ENCODE peak calls at places on chromosome 20, in four cellular contexts. N is GM13977, T is fibroblast of pulmonary artery, B is foreskin fibroblast. R is an unnamed sample.

GRCh38 chr20:58514321-58515239 is 619 bp downstream of the APCDD1L start:
- DNase-seq in N (no peak), B (peak; percentile 26), T (no peak), R (no peak)

GRCh38 chr20:40961686-40962640 is 66.7 kb upstream of the TOP1 start:
- DNase-seq in B (peak; percentile 58), N (no peak), T (peak; percentile 11), R (no peak)

GRCh38 chr20:42530855-42531674 is 658.6 kb downstream of the PTPRT start:
- DNase-seq in N (peak; percentile 18), T (peak; percentile 3), B (no peak), R (peak; percentile 38)

GRCh38 chr20:53077373-53078205 is 105.4 kb downstream of the TSHZ2 start:
- DNase-seq in T (peak; percentile 64), B (no peak), N (no peak), R (no peak)

GRCh38 chr20:4521170-4521968 is 200.3 kb upstream of the PRND start:
- DNase-seq in N (no peak), T (no peak), B (no peak), R (no peak)

GRCh38 chr20:24631173-24631505 is 161.7 kb downstream of the SYNDIG1 start:
- DNase-seq in B (no peak), N (no peak), T (no peak), R (no peak)

GRCh38 chr20:2330090-2330695 is 34.4 kb downstream of the TGM3 start:
- DNase-seq in B (no peak), T (no peak), N (no peak), R (no peak)

GRCh38 chr20:5480824-5481600 is 164.3 kb upstream of the PROKR2 start:
- DNase-seq in N (no peak), B (no peak), T (no peak), R (no peak)

GRCh38 chr20:47318027-47318595 is 38.4 kb downstream of the ZMYND8 start:
- DNase-seq in T (peak; percentile 91), N (no peak), B (peak; percentile 92), R (no peak)

GRCh38 chr20:33105336-33105924 is 26.0 kb downstream of the BPIFB4 start:
- DNase-seq in T (no peak), B (no peak), N (no peak), R (no peak)

GRCh38 chr20:36320261-36320897 is 14.2 kb downstream of the DLGAP4 start:
- DNase-seq in N (no peak), B (no peak), T (no peak), R (no peak)

DNA sequence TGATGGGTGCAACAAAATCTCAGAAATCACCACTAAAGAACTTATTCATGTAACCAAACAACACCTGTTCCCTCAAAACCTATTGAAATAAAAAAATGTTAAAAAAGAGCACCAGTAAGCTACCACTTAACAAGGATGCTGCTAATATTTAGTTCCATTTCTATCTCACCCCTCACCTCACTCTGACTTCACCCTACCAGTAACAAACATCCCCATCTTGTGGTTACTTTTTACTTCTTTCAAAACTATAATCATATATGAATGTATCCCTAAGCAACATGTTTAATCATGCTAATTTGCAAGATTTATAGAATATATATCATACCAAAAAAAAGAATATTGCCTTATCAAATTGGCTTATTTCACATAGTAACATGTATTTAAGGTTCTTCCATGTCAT is 27.4 kb upstream of the SLC24A3 start:
- DNase-seq in N (no peak), T (no peak), B (no peak), R (no peak)
- TF ChIP-seq CTCF in N (no peak), T (no peak), B (no peak), R (no peak)

DNA sequence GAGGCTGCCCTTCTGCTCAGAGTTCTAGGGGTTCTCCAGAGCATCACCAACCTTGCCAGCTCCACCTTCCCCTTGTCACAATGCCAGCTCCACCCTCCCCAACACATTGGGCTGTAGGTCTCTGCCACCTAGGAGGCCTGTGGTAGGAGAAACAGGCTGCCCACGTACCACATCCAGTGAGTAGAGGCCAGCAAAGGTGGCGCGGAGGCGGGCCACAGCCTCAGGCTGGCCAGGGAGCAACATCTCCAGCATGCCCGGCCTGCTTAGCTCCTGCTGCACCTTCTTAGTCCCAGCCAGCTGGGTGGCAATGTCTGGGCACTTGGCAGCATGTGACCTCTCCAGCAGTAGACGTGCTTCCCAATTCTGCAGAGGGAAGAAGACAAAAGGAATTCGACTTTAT is 23.8 kb downstream of the GSS start:
- DNase-seq in T (no peak), B (no peak), N (no peak), R (no peak)
- TF ChIP-seq CTCF in T (no peak), B (no peak), N (no peak), R (no peak)

GRCh38 chr20:39691151-39691862 is 729.2 kb downstream of the DHX35 start:
- DNase-seq in T (no peak), N (no peak), B (peak; percentile 15), R (no peak)
- TF ChIP-seq CTCF in T (no peak), N (no peak), B (no peak), R (no peak)

GRCh38 chr20:64228751-64229518 is 26.6 kb upstream of the PCMTD2 start:
- DNase-seq in T (no peak), N (no peak), B (no peak), R (no peak)
- TF ChIP-seq CTCF in T (no peak), N (no peak), B (no peak), R (no peak)

DNA sequence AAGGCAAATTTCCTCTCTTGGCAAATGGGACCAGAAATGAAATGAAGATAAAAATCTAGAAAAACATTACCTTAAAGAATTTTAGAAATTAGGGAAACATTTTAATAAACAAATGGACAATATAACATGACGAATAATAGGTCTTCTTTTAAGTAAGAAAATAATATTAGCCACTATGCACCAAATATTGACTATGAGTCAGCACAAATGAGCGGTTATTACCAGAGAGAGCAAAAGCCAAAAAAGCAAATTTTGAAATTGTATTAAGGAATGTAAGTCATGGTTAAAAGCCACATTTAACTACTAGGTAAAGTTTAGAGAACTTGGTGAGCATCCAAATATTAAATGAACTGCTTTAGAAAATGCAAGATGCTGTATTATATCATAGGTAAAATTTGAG is 376.6 kb upstream of the JAG1 start:
- DNase-seq in B (no peak), N (no peak), T (no peak), R (no peak)
- TF ChIP-seq CTCF in B (no peak), N (no peak), T (no peak), R (no peak)

GRCh38 chr20:52056203-52057062 is 135.1 kb downstream of the ZFP64 start:
- DNase-seq in B (peak; percentile 91), T (peak; percentile 86), N (no peak), R (no peak)

GRCh38 chr20:52064936-52065335 is 126.6 kb downstream of the ZFP64 start:
- DNase-seq in N (no peak), T (no peak), B (no peak), R (no peak)

GRCh38 chr20:52062452-52063209 is 128.9 kb downstream of the ZFP64 start:
- DNase-seq in T (no peak), N (no peak), B (no peak), R (no peak)

GRCh38 chr20:52060794-52061714 is 130.5 kb downstream of the ZFP64 start:
- DNase-seq in T (peak; percentile 61), N (no peak), B (peak; percentile 51), R (no peak)
- TF ChIP-seq CTCF in T (peak; percentile 45), N (no peak), B (peak; percentile 20), R (no peak)

DNA sequence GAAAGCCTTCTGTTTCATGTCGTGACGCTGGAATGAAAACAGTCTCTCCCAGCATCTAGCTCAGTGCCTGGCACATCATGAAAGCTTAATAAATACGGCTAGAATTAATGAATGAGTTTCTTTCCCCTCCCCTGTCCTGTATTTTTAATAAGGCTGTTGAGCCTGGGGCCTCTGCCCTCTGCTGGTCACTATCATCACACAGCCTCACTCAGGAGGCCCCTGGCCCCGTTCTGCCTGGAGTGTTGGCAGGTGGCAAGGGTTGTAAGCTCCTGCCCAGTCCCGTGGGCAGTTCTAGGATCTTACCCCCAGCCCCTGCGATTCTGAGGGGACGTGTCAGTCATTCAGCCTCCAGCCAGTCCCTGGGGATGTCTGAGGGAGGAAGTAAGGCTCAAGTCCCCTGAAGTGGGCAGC is 41.4 kb downstream of the PHACTR3 start:
- DNase-seq in B (no peak), N (no peak), T (no peak), R (no peak)
- TF ChIP-seq CTCF in B (peak; percentile 4), N (peak; percentile 17), T (no peak), R (no peak)

GRCh38 chr20:44516491-44516890 is 5.4 kb downstream of the SERINC3 start:
- DNase-seq in B (peak; percentile 25), N (no peak), T (no peak), R (no peak)
- TF ChIP-seq CTCF in B (no peak), N (no peak), T (no peak), R (no peak)

GRCh38 chr20:35001596-35002362 is 46.1 kb downstream of the MYH7B start:
- DNase-seq in T (no peak), B (peak; percentile 45), N (no peak), R (no peak)
- TF ChIP-seq CTCF in T (peak; percentile 35), B (peak; percentile 39), N (peak; percentile 47), R (peak; percentile 17)